ENCODE peak calls at places on chromosome 20, in nine cellular contexts. One of them, this sample, is unnamed.

GRCh38 chr20:53829706-53830521 is 236.3 kb upstream of the ZNF217 start:
- DNase-seq in NCI-H146: no peak
- DNase-seq in NCI-H1092 treated with DMSO at 0.1 percent for 48 hours: no peak
- DNase-seq in WTC11: no peak
- DNase-seq in IMR-90: peak
- DNase-seq in NCI-H524: no peak
- DNase-seq in cerebellum: no peak
- DNase-seq in effector memory CD4-positive, alpha-beta T cell: no peak
- DNase-seq in omental fat pad: no peak
- DNase-seq in this sample: no peak

GRCh38 chr20:36624068-36624813 is 18.7 kb downstream of the RAB5IF start:
- DNase-seq in NCI-H1092 treated with DMSO at 0.1 percent for 48 hours: no peak
- DNase-seq in WTC11: peak
- DNase-seq in effector memory CD4-positive, alpha-beta T cell: no peak
- DNase-seq in IMR-90: no peak
- DNase-seq in omental fat pad: no peak
- DNase-seq in NCI-H146: no peak
- DNase-seq in cerebellum: no peak
- DNase-seq in NCI-H524: no peak
- DNase-seq in this sample: no peak

GRCh38 chr20:19738936-19739335 is 19.1 kb upstream of the RIN2 start:
- DNase-seq in omental fat pad: no peak
- DNase-seq in effector memory CD4-positive, alpha-beta T cell: no peak
- DNase-seq in NCI-H524: no peak
- DNase-seq in cerebellum: no peak
- DNase-seq in NCI-H146: no peak
- DNase-seq in IMR-90: no peak
- DNase-seq in NCI-H1092 treated with DMSO at 0.1 percent for 48 hours: no peak
- DNase-seq in WTC11: no peak
- DNase-seq in this sample: no peak

GRCh38 chr20:19631410-19631809 is 126.6 kb upstream of the RIN2 start:
- DNase-seq in NCI-H524: no peak
- DNase-seq in NCI-H146: no peak
- DNase-seq in cerebellum: no peak
- DNase-seq in NCI-H1092 treated with DMSO at 0.1 percent for 48 hours: no peak
- DNase-seq in WTC11: no peak
- DNase-seq in omental fat pad: no peak
- DNase-seq in IMR-90: no peak
- DNase-seq in effector memory CD4-positive, alpha-beta T cell: no peak
- DNase-seq in this sample: no peak

GRCh38 chr20:62578294-62578897 is 63.9 kb upstream of the SLCO4A1 start:
- DNase-seq in NCI-H146: no peak
- DNase-seq in effector memory CD4-positive, alpha-beta T cell: no peak
- DNase-seq in NCI-H1092 treated with DMSO at 0.1 percent for 48 hours: peak
- DNase-seq in NCI-H524: no peak
- DNase-seq in cerebellum: no peak
- DNase-seq in IMR-90: no peak
- DNase-seq in omental fat pad: no peak
- DNase-seq in WTC11: no peak
- DNase-seq in this sample: no peak

GRCh38 chr20:17938889-17939619 is 29.5 kb downstream of the SNX5 start:
- DNase-seq in omental fat pad: no peak
- DNase-seq in IMR-90: peak
- DNase-seq in NCI-H1092 treated with DMSO at 0.1 percent for 48 hours: peak
- DNase-seq in WTC11: peak
- DNase-seq in NCI-H524: peak
- DNase-seq in NCI-H146: peak
- DNase-seq in cerebellum: peak
- DNase-seq in effector memory CD4-positive, alpha-beta T cell: peak
- DNase-seq in this sample: peak

GRCh38 chr20:44010162-44010704 is 95.6 kb downstream of the TOX2 start:
- DNase-seq in WTC11: no peak
- DNase-seq in IMR-90: no peak
- DNase-seq in effector memory CD4-positive, alpha-beta T cell: no peak
- DNase-seq in cerebellum: no peak
- DNase-seq in NCI-H524: no peak
- DNase-seq in omental fat pad: no peak
- DNase-seq in NCI-H146: no peak
- DNase-seq in NCI-H1092 treated with DMSO at 0.1 percent for 48 hours: peak
- DNase-seq in this sample: no peak

GRCh38 chr20:19699132-19699971 is 58.7 kb upstream of the RIN2 start:
- DNase-seq in WTC11: no peak
- DNase-seq in NCI-H1092 treated with DMSO at 0.1 percent for 48 hours: no peak
- DNase-seq in NCI-H524: peak
- DNase-seq in omental fat pad: no peak
- DNase-seq in IMR-90: peak
- DNase-seq in cerebellum: no peak
- DNase-seq in NCI-H146: no peak
- DNase-seq in effector memory CD4-positive, alpha-beta T cell: no peak
- DNase-seq in this sample: no peak

GRCh38 chr20:5657190-5657872 is 92.9 kb upstream of the SHLD1 start:
- DNase-seq in effector memory CD4-positive, alpha-beta T cell: no peak
- DNase-seq in NCI-H524: no peak
- DNase-seq in NCI-H1092 treated with DMSO at 0.1 percent for 48 hours: no peak
- DNase-seq in NCI-H146: no peak
- DNase-seq in cerebellum: no peak
- DNase-seq in IMR-90: peak
- DNase-seq in WTC11: no peak
- DNase-seq in omental fat pad: no peak
- DNase-seq in this sample: no peak

GRCh38 chr20:18394363-18394762 is 72.5 kb downstream of the DZANK1 start:
- DNase-seq in IMR-90: no peak
- DNase-seq in WTC11: peak
- DNase-seq in effector memory CD4-positive, alpha-beta T cell: no peak
- DNase-seq in NCI-H1092 treated with DMSO at 0.1 percent for 48 hours: no peak
- DNase-seq in NCI-H524: no peak
- DNase-seq in NCI-H146: no peak
- DNase-seq in omental fat pad: no peak
- DNase-seq in cerebellum: no peak
- DNase-seq in this sample: no peak

GRCh38 chr20:25389381-25389857 is 1.2 kb downstream of the ABHD12 start:
- DNase-seq in NCI-H524: peak
- DNase-seq in omental fat pad: no peak
- DNase-seq in NCI-H1092 treated with DMSO at 0.1 percent for 48 hours: peak
- DNase-seq in effector memory CD4-positive, alpha-beta T cell: no peak
- DNase-seq in NCI-H146: no peak
- DNase-seq in IMR-90: peak
- DNase-seq in cerebellum: peak
- DNase-seq in WTC11: no peak
- DNase-seq in this sample: no peak

This sample was measured in neural crest cell.